ENCODE peak calls at places on chromosomes 5 and 9, in seven cellular contexts. D is adrenal gland, F is spleen, V is HCT116, H is ascending aorta, W is left lung, X is IMR-90. E is an unnamed sample.

GRCh38 chr5:7394889-7395431 is 978 bp upstream of the ADCY2 start:
- DNase-seq in X (no peak), W (no peak), F (no peak), V (no peak), H (no peak), D (no peak), E (no peak)

GRCh38 chr5:177472460-177473441 is 683 bp downstream of the DBN1 start:
- DNase-seq in H (no peak), D (no peak), X (no peak), W (no peak), F (peak; percentile 85), V (no peak), E (no peak)

GRCh38 chr9:77807295-77807694 is 159.2 kb upstream of the GNA14 start:
- DNase-seq in H (no peak), V (no peak), X (peak; percentile 93), D (no peak), W (no peak), F (no peak), E (no peak)

GRCh38 chr5:180291234-180291940 is 496 bp downstream of the MAPK9 start:
- DNase-seq in D (peak; percentile 34), W (no peak), F (peak; percentile 91), V (no peak), H (no peak), X (no peak), E (no peak)

GRCh38 chr5:131112424-131112823 is 52.6 kb downstream of the HINT1 start:
- DNase-seq in W (no peak), F (no peak), D (no peak), V (no peak), X (no peak), H (no peak), E (no peak)

GRCh38 chr5:143659614-143660238 is 152.2 kb upstream of the HMHB1 start:
- DNase-seq in D (no peak), V (no peak), F (no peak), H (no peak), X (no peak), W (no peak), E (no peak)

GRCh38 chr5:124040799-124041198 is 528.8 kb downstream of the CSNK1G3 start:
- DNase-seq in X (peak; percentile 28), D (no peak), F (no peak), W (no peak), H (no peak), V (no peak), E (no peak)

GRCh38 chr9:97462914-97463313 is 38.6 kb upstream of the TMOD1 start:
- DNase-seq in W (no peak), X (no peak), H (no peak), D (no peak), F (no peak), V (no peak), E (no peak)

GRCh38 chr5:15927710-15928380 is 251.7 kb downstream of the MARCHF11 start:
- DNase-seq in W (no peak), X (no peak), F (no peak), H (no peak), D (no peak), V (no peak), E (no peak)

GRCh38 chr5:1526681-1527131 is 2.9 kb upstream of the LPCAT1 start:
- DNase-seq in X (no peak), V (no peak), D (peak; percentile 16), H (peak; percentile 44), W (peak; percentile 28), F (no peak), E (no peak)

GRCh38 chr5:178455480-178455835 is 134.7 kb downstream of the COL23A1 start:
- DNase-seq in F (peak; percentile 31), V (no peak), D (no peak), X (no peak), W (no peak), H (no peak), E (no peak)

GRCh38 chr5:79876510-79876909 is 114.6 kb downstream of the MTX3 start:
- DNase-seq in W (no peak), X (peak; percentile 7), H (no peak), V (no peak), D (no peak), F (no peak), E (no peak)

GRCh38 chr5:82275267-82275664 is 2.9 kb downstream of the RPS23 start:
- DNase-seq in D (no peak), F (no peak), X (no peak), V (no peak), H (no peak), W (no peak), E (no peak)

GRCh38 chr5:150318613-150319483 is 16.1 kb upstream of the ARSI start:
- DNase-seq in W (no peak), X (no peak), V (no peak), H (no peak), F (no peak), D (no peak), E (no peak)

GRCh38 chr5:127959152-127959764 is 124.3 kb upstream of the SLC12A2 start:
- DNase-seq in F (no peak), H (no peak), V (peak; percentile 39), X (peak; percentile 92), W (peak; percentile 64), D (peak; percentile 81), E (peak; percentile 78)

GRCh38 chr9:136297016-136297691 is 6.7 kb downstream of the CCDC187 start:
- DNase-seq in V (no peak), H (no peak), W (no peak), F (no peak), D (peak; percentile 60), X (no peak), E (no peak)

GRCh38 chr5:50697739-50698138 is 31.3 kb downstream of the PARP8 start:
- DNase-seq in H (no peak), W (no peak), X (no peak), V (no peak), D (no peak), F (no peak), E (no peak)

GRCh38 chr9:105114956-105115728 is 129.3 kb upstream of the SLC44A1 start:
- DNase-seq in F (peak; percentile 83), D (peak; percentile 47), W (peak; percentile 79), V (no peak), H (peak; percentile 74), X (peak; percentile 33), E (peak; percentile 76)

GRCh38 chr9:120689860-120690259 is 24.4 kb downstream of the MEGF9 start:
- DNase-seq in V (no peak), W (no peak), D (no peak), F (no peak), H (no peak), X (peak; percentile 46), E (peak; percentile 13)

GRCh38 chr5:149246906-149247305 is 24.8 kb upstream of the AFAP1L1 start:
- DNase-seq in H (no peak), V (no peak), X (no peak), D (no peak), F (no peak), W (no peak), E (no peak)
- TF ChIP-seq CTCF in H (no peak), V (no peak), X (no peak), D (no peak), F (no peak), W (no peak), E (no peak)

GRCh38 chr5:166672431-166672830 is 1619.0 kb upstream of the WWC1 start:
- DNase-seq in H (no peak), V (no peak), X (no peak), W (no peak), D (no peak), F (no peak), E (no peak)
- H3K27ac ChIP-seq in H (no peak overlapping the region), V (no peak overlapping the region), X (no peak overlapping the region), W (no peak overlapping the region), D (no peak overlapping the region), F (no peak overlapping the region), E (no peak overlapping the region)

DNA sequence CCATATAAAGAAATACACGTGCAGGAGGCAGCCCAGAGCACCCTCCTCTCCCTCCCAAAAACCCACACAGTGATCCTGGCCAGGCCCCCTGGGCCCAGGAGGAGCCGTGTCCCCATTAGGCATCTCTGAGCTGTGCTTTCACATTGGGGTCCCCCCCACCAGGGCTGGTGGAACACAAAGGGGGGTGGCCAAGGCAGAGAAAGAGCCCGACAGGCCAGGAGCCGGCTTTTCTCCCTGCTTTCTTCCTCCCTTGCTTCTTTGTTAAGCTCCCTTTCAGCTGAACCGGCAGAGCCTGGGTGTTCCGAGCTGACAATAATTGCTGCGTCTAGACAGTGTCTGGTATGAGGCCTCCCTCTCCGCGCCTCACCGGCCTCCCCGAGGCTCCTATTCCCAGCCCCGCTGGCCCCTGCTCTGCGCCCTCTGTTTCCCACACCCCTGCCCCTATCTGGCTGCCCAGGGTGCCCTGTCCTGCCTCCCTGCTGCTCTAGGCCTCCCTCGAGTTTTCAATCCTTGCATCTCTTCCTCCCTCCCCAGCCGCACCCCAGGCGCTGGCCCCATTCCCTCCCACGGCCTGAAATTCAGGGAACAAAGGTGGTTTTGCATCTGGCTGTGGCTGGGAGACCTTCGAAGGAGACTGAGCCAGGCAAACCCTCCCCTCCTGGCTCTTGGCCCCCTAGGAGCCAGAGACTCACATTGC is 120.6 kb downstream of the C9orf50 start:
- DNase-seq in H (no peak), X (no peak), F (no peak), W (no peak), V (no peak), D (peak; percentile 22), E (peak; percentile 67)
- H3K4me3 ChIP-seq in H (peak overlapping the region; percentile 5), X (no peak overlapping the region), F (no peak overlapping the region), W (no peak overlapping the region), V (no peak overlapping the region), D (no peak overlapping the region), E (no peak overlapping the region)

GRCh38 chr5:157578079-157578780 is 2.7 kb upstream of the ADAM19 start:
- DNase-seq in X (no peak), F (no peak), D (no peak), H (no peak), W (no peak), V (no peak), E (no peak)

GRCh38 chr5:157574456-157575095 is 999 bp downstream of the ADAM19 start:
- DNase-seq in D (peak; percentile 38), X (peak; percentile 15), H (peak; percentile 73), V (no peak), F (peak; percentile 85), W (no peak), E (peak; percentile 43)

GRCh38 chr5:157571357-157571827 is 4.2 kb downstream of the ADAM19 start:
- DNase-seq in V (no peak), X (peak; percentile 77), F (peak; percentile 87), W (no peak), D (no peak), H (no peak), E (peak; percentile 60)

GRCh38 chr5:157576678-157577077 is 1.1 kb upstream of the ADAM19 start:
- DNase-seq in H (no peak), D (no peak), F (no peak), V (no peak), W (no peak), X (no peak), E (no peak)

DNA sequence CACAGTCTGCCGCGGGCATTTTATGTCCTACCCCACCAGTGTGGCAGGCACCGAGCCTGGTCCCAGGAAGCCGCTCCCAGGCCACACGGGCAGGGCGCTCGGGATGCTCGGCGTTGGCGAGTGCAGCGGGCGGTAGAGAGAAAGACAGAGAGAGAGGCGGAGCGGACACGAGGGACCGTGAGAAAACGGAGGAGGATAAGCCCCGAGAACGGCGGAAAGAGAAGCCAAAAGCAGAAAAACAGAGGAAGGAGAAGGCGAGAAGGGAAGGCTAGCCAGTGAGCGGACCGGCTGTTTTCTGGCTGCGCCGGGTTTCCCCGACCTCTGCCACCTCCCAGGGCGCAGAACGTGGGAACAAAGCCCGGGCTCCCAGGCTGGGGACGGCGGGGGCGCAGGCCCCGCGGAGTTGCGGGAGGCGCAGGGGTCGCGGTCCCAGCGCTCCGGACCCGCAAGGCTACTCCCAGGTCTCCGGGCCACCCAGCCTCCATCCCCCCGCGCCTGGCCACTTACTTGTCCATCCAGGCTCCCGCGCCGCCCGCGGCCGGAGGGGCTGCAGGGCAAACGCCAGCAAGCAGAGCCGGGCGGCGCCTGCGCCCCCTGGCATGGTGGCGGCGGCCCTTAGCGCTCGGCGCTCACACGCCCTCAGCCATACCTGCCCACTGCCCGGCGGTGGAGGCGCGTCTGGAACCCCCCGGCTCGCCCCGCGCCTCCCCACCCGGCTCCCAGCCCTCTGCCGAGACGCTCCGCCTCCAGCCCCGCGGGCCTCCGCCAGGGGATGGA is at the start of gene ADAM19:
- DNase-seq in D (peak; percentile 38), F (peak; percentile 92), H (peak; percentile 77), V (no peak), X (peak; percentile 53), W (peak; percentile 52), E (peak; percentile 73)
- TF ChIP-seq CTCF in D (no peak), F (peak; percentile 54), H (no peak), V (no peak), X (no peak), W (no peak), E (no peak)